ENCODE peak calls at places on chromosomes 6 and 20, in nine cellular contexts. Q, F, N, K, X, V, D, R and I are unnamed samples.

GRCh38 chr6:36283608-36284007 is 13.7 kb downstream of the PNPLA1 start:
- DNase-seq in Q (no peak), F (no peak), N (no peak), K (no peak), X (no peak), V (no peak), D (no peak), R (no peak), I (no peak)

GRCh38 chr6:106820412-106820852 is 154.1 kb downstream of the CD24 start:
- DNase-seq in Q (no peak), F (no peak), N (no peak), K (no peak), X (no peak), V (no peak), D (no peak), R (no peak), I (no peak)

GRCh38 chr6:121838842-121839241 is 403.4 kb downstream of the GJA1 start:
- DNase-seq in Q (no peak), F (no peak), N (no peak), K (peak; percentile 15), X (no peak), V (no peak), D (no peak), R (peak; percentile 90), I (no peak)

GRCh38 chr6:152270301-152270925 is 366.7 kb downstream of the SYNE1 start:
- DNase-seq in Q (no peak), F (no peak), N (no peak), K (no peak), X (no peak), V (no peak), D (no peak), R (no peak), I (no peak)

GRCh38 chr20:63380346-63380870 is 19.3 kb upstream of the CHRNA4 start:
- DNase-seq in Q (no peak), F (no peak), N (no peak), K (no peak), X (no peak), V (no peak), D (no peak), R (no peak), I (no peak)

GRCh38 chr6:107123501-107123900 is 8.2 kb upstream of the BEND3 start:
- DNase-seq in Q (no peak), F (no peak), N (no peak), K (no peak), X (no peak), V (no peak), D (no peak), R (no peak), I (no peak)

GRCh38 chr6:130466052-130466743 is 100.4 kb downstream of the TMEM200A start:
- DNase-seq in Q (no peak), F (no peak), N (no peak), K (no peak), X (no peak), V (no peak), D (no peak), R (no peak), I (no peak)

GRCh38 chr6:125004797-125005595 is 42.8 kb downstream of the RNF217 start:
- DNase-seq in Q (no peak), F (no peak), N (no peak), K (no peak), X (no peak), V (no peak), D (no peak), R (no peak), I (no peak)

GRCh38 chr6:11575408-11576033 is 38.0 kb downstream of the TMEM170B start:
- DNase-seq in Q (peak; percentile 40), F (peak; percentile 82), N (peak; percentile 61), K (peak; percentile 73), X (peak; percentile 86), V (peak; percentile 34), D (peak; percentile 43), R (peak; percentile 64), I (peak; percentile 32)

GRCh38 chr6:75081920-75082319 is 123.9 kb downstream of the COL12A1 start:
- DNase-seq in Q (no peak), F (no peak), N (peak; percentile 44), K (no peak), X (no peak), V (no peak), D (no peak), R (no peak), I (no peak)

GRCh38 chr20:32125511-32125910 is 16.0 kb downstream of the TM9SF4 start:
- DNase-seq in Q (no peak), F (no peak), N (no peak), K (no peak), X (no peak), V (no peak), D (no peak), R (no peak), I (no peak)

GRCh38 chr20:54084193-54084592 is 13.8 kb upstream of the BCAS1 start:
- DNase-seq in Q (no peak), F (no peak), N (no peak), K (no peak), X (no peak), V (no peak), D (no peak), R (no peak), I (no peak)